ENCODE peak calls at places on chromosome 1, in five cellular contexts. One of them, this sample, is unnamed.
A peak's percentile ranks its signal among the peaks of the same experiment; 100 is the strongest.

GRCh38 chr1:185157599-185158469 is 867 bp downstream of the SWT1 start:
- DNase-seq in type B pancreatic cell: no peak
- DNase-seq in suprapubic skin: no peak
- DNase-seq in esophagus squamous epithelium: no peak
- DNase-seq in cardiac muscle cell: peak; percentile 2
- DNase-seq in this sample: peak; percentile 35

GRCh38 chr1:85042413-85042812 is 5.9 kb downstream of the MCOLN3 start:
- DNase-seq in suprapubic skin: no peak
- DNase-seq in type B pancreatic cell: no peak
- DNase-seq in esophagus squamous epithelium: no peak
- DNase-seq in cardiac muscle cell: no peak
- DNase-seq in this sample: no peak

GRCh38 chr1:227314014-227314848 is 4.1 kb downstream of the CDC42BPA start:
- DNase-seq in suprapubic skin: no peak
- DNase-seq in type B pancreatic cell: no peak
- DNase-seq in esophagus squamous epithelium: no peak
- DNase-seq in cardiac muscle cell: no peak
- DNase-seq in this sample: peak; percentile 26

GRCh38 chr1:110597966-110598365 is 8.2 kb downstream of the KCNA2 start:
- DNase-seq in cardiac muscle cell: no peak
- DNase-seq in type B pancreatic cell: peak; percentile 18
- DNase-seq in esophagus squamous epithelium: no peak
- DNase-seq in suprapubic skin: peak; percentile 31
- DNase-seq in this sample: no peak

GRCh38 chr1:203630697-203631096 is 4.1 kb downstream of the ATP2B4 start:
- DNase-seq in cardiac muscle cell: no peak
- DNase-seq in type B pancreatic cell: no peak
- DNase-seq in esophagus squamous epithelium: no peak
- DNase-seq in suprapubic skin: no peak
- DNase-seq in this sample: no peak

GRCh38 chr1:76090284-76091180 is 16.0 kb downstream of the ST6GALNAC3 start:
- DNase-seq in cardiac muscle cell: no peak
- DNase-seq in esophagus squamous epithelium: no peak
- DNase-seq in suprapubic skin: no peak
- DNase-seq in type B pancreatic cell: no peak
- DNase-seq in this sample: no peak

GRCh38 chr1:116990612-116991151 is 10.9 kb upstream of the CD101 start:
- DNase-seq in cardiac muscle cell: no peak
- DNase-seq in esophagus squamous epithelium: no peak
- DNase-seq in suprapubic skin: peak; percentile 91
- DNase-seq in type B pancreatic cell: no peak
- DNase-seq in this sample: peak; percentile 98

GRCh38 chr1:214446772-214447556 is 104.4 kb downstream of the PTPN14 start:
- DNase-seq in suprapubic skin: no peak
- DNase-seq in cardiac muscle cell: no peak
- DNase-seq in type B pancreatic cell: no peak
- DNase-seq in esophagus squamous epithelium: no peak
- DNase-seq in this sample: peak; percentile 97

GRCh38 chr1:218874801-218875400 is 298.8 kb upstream of the LYPLAL1 start:
- DNase-seq in type B pancreatic cell: no peak
- DNase-seq in esophagus squamous epithelium: no peak
- DNase-seq in cardiac muscle cell: no peak
- DNase-seq in suprapubic skin: no peak
- DNase-seq in this sample: peak; percentile 13

GRCh38 chr1:27577504-27578188 is 26.3 kb downstream of the AHDC1 start:
- DNase-seq in suprapubic skin: no peak
- DNase-seq in type B pancreatic cell: no peak
- DNase-seq in esophagus squamous epithelium: no peak
- DNase-seq in cardiac muscle cell: no peak
- DNase-seq in this sample: no peak

GRCh38 chr1:76281306-76281705 is 206.8 kb downstream of the ST6GALNAC3 start:
- DNase-seq in suprapubic skin: no peak
- DNase-seq in type B pancreatic cell: no peak
- DNase-seq in cardiac muscle cell: peak; percentile 31
- DNase-seq in esophagus squamous epithelium: no peak
- DNase-seq in this sample: no peak

GRCh38 chr1:87151500-87152421 is 176.9 kb upstream of the LMO4 start:
- DNase-seq in esophagus squamous epithelium: no peak
- DNase-seq in suprapubic skin: peak; percentile 85
- DNase-seq in cardiac muscle cell: peak; percentile 87
- DNase-seq in type B pancreatic cell: peak; percentile 78
- DNase-seq in this sample: no peak
- TF ChIP-seq CTCF in esophagus squamous epithelium: no peak
- TF ChIP-seq CTCF in suprapubic skin: peak; percentile 30
- TF ChIP-seq CTCF in cardiac muscle cell: peak; percentile 42
- TF ChIP-seq CTCF in type B pancreatic cell: peak; percentile 78
- TF ChIP-seq CTCF in this sample: no peak

GRCh38 chr1:208475951-208476824 is 232.0 kb upstream of the PLXNA2 start:
- DNase-seq in type B pancreatic cell: no peak
- DNase-seq in suprapubic skin: no peak
- DNase-seq in esophagus squamous epithelium: no peak
- DNase-seq in cardiac muscle cell: peak; percentile 83
- DNase-seq in this sample: no peak
- TF ChIP-seq CTCF in type B pancreatic cell: peak; percentile 72
- TF ChIP-seq CTCF in suprapubic skin: no peak
- TF ChIP-seq CTCF in esophagus squamous epithelium: no peak
- TF ChIP-seq CTCF in cardiac muscle cell: peak; percentile 16
- TF ChIP-seq CTCF in this sample: peak; percentile 11

DNA sequence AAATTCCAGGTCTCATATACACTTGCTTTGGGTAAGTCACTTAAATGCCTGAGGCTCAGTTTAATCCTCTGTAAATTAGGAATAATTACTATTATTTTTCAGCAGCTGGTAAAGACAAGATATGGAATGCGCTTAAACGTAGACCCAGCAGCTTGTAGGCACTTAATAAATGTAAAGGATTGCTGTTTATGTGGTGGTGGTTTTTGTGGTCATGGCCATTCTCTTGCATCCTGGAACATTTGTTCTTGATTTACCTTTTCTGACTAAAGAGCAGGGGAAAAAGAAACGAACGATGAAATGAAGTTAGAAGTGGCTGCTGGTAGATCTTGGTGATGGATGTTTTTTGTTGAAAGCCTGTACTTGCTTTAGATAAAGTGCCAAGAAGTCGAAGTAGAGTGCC is 195.0 kb upstream of the FOXD3 start:
- DNase-seq in type B pancreatic cell: no peak
- DNase-seq in cardiac muscle cell: no peak
- DNase-seq in esophagus squamous epithelium: no peak
- DNase-seq in suprapubic skin: no peak
- DNase-seq in this sample: no peak
- TF ChIP-seq CTCF in type B pancreatic cell: no peak
- TF ChIP-seq CTCF in cardiac muscle cell: no peak
- TF ChIP-seq CTCF in esophagus squamous epithelium: no peak
- TF ChIP-seq CTCF in suprapubic skin: no peak
- TF ChIP-seq CTCF in this sample: no peak

DNA sequence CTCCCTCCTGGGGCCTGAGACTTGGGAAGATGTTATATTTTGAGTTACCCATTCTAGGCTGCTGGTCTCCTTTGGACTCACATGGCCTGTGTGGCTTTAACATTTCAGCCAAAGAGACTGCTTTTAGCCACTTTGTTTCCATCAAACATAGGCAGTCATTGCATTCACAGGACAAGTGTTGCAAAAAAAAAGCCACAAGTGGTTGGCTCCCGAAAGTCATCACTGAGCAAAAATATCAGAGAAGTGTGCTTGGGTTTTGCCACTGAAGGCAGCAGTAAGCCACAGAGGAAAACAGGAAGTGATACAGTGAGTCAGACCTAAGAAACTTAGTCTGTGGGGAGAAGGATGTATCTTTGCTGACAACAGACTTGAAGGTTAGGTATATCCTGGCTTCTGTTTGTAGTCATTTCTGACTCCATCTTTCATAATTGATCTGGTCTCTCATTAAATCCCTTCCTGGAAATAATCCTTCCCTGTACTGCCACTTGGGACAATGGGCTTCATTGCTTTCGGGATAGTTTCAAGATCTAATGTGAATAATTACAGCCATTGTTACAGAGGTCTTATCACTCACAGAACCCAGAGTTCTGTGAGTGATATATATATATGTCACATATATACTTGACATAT is 80.9 kb downstream of the COLGALT2 start:
- DNase-seq in cardiac muscle cell: no peak
- DNase-seq in esophagus squamous epithelium: no peak
- DNase-seq in type B pancreatic cell: no peak
- DNase-seq in suprapubic skin: no peak
- DNase-seq in this sample: peak; percentile 75
- TF ChIP-seq CTCF in cardiac muscle cell: peak; percentile 38
- TF ChIP-seq CTCF in esophagus squamous epithelium: no peak
- TF ChIP-seq CTCF in type B pancreatic cell: no peak
- TF ChIP-seq CTCF in suprapubic skin: no peak
- TF ChIP-seq CTCF in this sample: peak; percentile 11

GRCh38 chr1:166884040-166884642 is 8.1 kb upstream of the TADA1 start:
- DNase-seq in type B pancreatic cell: peak; percentile 74
- DNase-seq in cardiac muscle cell: peak; percentile 75
- DNase-seq in suprapubic skin: no peak
- DNase-seq in esophagus squamous epithelium: no peak
- DNase-seq in this sample: no peak
- TF ChIP-seq CTCF in type B pancreatic cell: peak; percentile 83
- TF ChIP-seq CTCF in cardiac muscle cell: peak; percentile 67
- TF ChIP-seq CTCF in suprapubic skin: peak; percentile 57
- TF ChIP-seq CTCF in esophagus squamous epithelium: no peak
- TF ChIP-seq CTCF in this sample: peak; percentile 39

GRCh38 chr1:242129103-242129502 is 130.2 kb upstream of the MAP1LC3C start:
- DNase-seq in type B pancreatic cell: no peak
- DNase-seq in esophagus squamous epithelium: no peak
- DNase-seq in cardiac muscle cell: peak; percentile 45
- DNase-seq in suprapubic skin: no peak
- DNase-seq in this sample: peak; percentile 62
- TF ChIP-seq CTCF in type B pancreatic cell: peak; percentile 53
- TF ChIP-seq CTCF in esophagus squamous epithelium: no peak
- TF ChIP-seq CTCF in cardiac muscle cell: no peak
- TF ChIP-seq CTCF in suprapubic skin: no peak
- TF ChIP-seq CTCF in this sample: peak; percentile 31